ENCODE peak calls at places on chromosomes 3 and 15, in six cellular contexts. X is psoas muscle, E is suprapubic skin, J is heart left ventricle, Q is right lobe of liver, F is mesenchymal stem cell. B is an unnamed sample.

GRCh38 chr3:65401359-65401810 is 637.3 kb downstream of the MAGI1 start:
- DNase-seq in J (no peak), Q (no peak), E (no peak), X (no peak), F (no peak), B (peak; percentile 47)

GRCh38 chr3:14795996-14796395 is 22.8 kb upstream of the FGD5 start:
- DNase-seq in X (no peak), F (no peak), J (no peak), E (no peak), Q (no peak), B (peak; percentile 28)

GRCh38 chr3:57981483-57982087 is 26.6 kb upstream of the FLNB start:
- DNase-seq in E (no peak), X (no peak), Q (no peak), J (no peak), F (peak; percentile 48), B (no peak)

GRCh38 chr3:78507196-78507984 is 1260.4 kb downstream of the ROBO1 start:
- DNase-seq in X (no peak), Q (peak; percentile 20), J (no peak), E (no peak), F (peak; percentile 14), B (no peak)

GRCh38 chr3:72265250-72265649 is 480.3 kb upstream of the PROK2 start:
- DNase-seq in E (no peak), X (no peak), F (peak; percentile 35), J (no peak), Q (no peak), B (peak; percentile 58)

GRCh38 chr3:134567605-134568004 is 81.7 kb downstream of the CEP63 start:
- DNase-seq in J (no peak), X (no peak), Q (no peak), E (no peak), F (peak; percentile 35), B (no peak)

GRCh38 chr3:156135921-156136655 is 15.7 kb downstream of the KCNAB1 start:
- DNase-seq in F (no peak), J (no peak), X (no peak), E (no peak), Q (no peak), B (no peak)

GRCh38 chr15:26771917-26772587 is 814 bp downstream of the GABRB3 start:
- DNase-seq in J (no peak), Q (no peak), E (no peak), X (no peak), F (no peak), B (peak; percentile 64)

GRCh38 chr3:117681619-117682018 is 972.0 kb downstream of the TUSC7 start:
- DNase-seq in F (no peak), X (no peak), E (no peak), J (no peak), Q (no peak), B (no peak)

GRCh38 chr3:23779841-23780240 is 25.9 kb upstream of the UBE2E1 start:
- DNase-seq in X (no peak), E (no peak), J (no peak), F (no peak), Q (no peak), B (no peak)

GRCh38 chr3:12954891-12955650 is 113.7 kb upstream of the RPL32 start:
- DNase-seq in X (peak; percentile 82), J (peak; percentile 82), Q (peak; percentile 79), E (peak; percentile 87), F (peak; percentile 16), B (peak; percentile 68)

GRCh38 chr15:92305342-92305741 is 88.3 kb upstream of the ST8SIA2 start:
- DNase-seq in X (no peak), Q (no peak), J (no peak), E (no peak), F (no peak), B (no peak)

DNA sequence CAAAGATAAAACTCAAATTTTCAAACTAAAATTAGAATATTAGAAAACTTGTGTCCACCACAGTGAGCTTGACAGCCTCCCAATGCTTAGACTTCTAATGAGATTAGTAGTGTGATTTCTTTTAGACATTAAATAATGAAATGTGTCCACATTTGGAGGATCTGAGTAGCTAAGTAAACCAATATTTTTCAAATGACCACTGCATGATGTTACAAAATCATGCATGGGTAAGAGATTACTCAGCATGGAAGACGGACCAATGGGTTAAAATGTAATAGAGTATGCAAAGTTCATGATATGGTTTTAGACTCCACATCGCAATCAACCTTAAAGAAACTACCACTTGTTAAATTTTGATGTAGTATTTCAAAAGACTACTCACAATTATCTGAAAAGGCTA is 130.6 kb downstream of the IMPG2 start:
- DNase-seq in Q (no peak), J (no peak), F (no peak), X (no peak), E (no peak), B (no peak)
- H3K27me3 ChIP-seq in Q (no peaks in the 10 kb centered on the region), J (no peaks in the 10 kb centered on the region), F (no peaks in the 10 kb centered on the region), X (no peaks in the 10 kb centered on the region), E (no peaks in the 10 kb centered on the region), B (no peaks in the 10 kb centered on the region)

DNA sequence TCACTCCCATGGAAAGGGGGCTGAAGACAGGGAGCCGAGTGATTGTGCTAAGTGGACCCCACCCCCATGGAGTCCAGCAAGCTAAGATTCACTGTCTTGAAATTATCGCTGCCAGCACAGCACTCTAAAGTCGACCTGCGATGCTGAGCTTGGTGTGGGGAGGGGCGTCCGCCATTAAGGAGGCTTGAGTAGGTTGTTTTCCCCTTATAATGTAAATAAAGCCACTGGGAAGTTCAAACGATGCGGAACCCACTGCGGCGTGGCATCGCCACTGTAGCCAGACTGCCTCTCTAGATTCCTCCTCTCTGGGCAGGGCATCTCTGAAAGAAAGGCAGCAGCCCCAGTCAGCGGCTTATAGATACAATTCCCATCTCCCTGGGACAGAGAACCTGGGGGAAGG is 10.9 kb upstream of the SRGAP3 start:
- DNase-seq in X (no peak), E (no peak), J (no peak), Q (no peak), F (no peak), B (no peak)
- H3K4me3 ChIP-seq in X (no peak overlapping the region), E (no peak overlapping the region), J (no peak overlapping the region), Q (no peak overlapping the region), F (no peak overlapping the region), B (no peak overlapping the region)

GRCh38 chr15:57245714-57246113 is 130.6 kb upstream of the CGNL1 start:
- DNase-seq in J (no peak), E (no peak), Q (no peak), X (no peak), F (no peak), B (no peak)
- H3K36me3 ChIP-seq in J (peaks cover 49% of the 10 kb centered on the region), E (peaks cover 52% of the 10 kb centered on the region), Q (no peaks in the 10 kb centered on the region), X (no peaks in the 10 kb centered on the region), F (peaks cover 10% of the 10 kb centered on the region), B (no peaks in the 10 kb centered on the region)

DNA sequence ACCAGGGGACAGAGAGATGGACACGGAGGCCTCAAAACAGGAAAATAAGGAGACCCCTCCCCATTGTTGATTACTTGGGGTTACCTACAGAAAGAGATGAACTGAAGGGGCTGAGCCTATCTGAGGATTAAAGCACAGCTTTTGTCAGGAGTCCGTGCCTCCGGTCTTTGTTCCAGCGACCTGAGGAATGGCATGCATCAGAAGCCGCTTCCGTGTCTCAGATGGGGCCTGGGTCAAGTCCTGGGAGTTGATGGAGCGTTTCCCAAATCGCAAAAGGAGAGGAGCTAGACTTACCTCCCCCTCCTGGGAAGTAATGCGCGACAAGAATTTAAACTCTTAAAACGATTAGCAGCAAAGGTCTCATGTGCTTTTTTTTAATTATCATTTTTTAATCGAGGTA is 1.0 kb upstream of the ALDH1A3 start:
- DNase-seq in E (no peak), X (no peak), Q (no peak), F (no peak), J (no peak), B (peak; percentile 79)
- H3K27me3 ChIP-seq in E (peaks cover 31% of the 10 kb centered on the region), X (peaks cover 2% of the 10 kb centered on the region), Q (peaks cover 25% of the 10 kb centered on the region), F (no peaks in the 10 kb centered on the region), J (peaks cover 56% of the 10 kb centered on the region), B (peaks cover 38% of the 10 kb centered on the region)

GRCh38 chr15:98582900-98583554 is 65.3 kb upstream of the IGF1R start:
- DNase-seq in Q (no peak), F (no peak), X (no peak), J (no peak), E (no peak), B (no peak)

GRCh38 chr15:98581715-98582114 is 66.6 kb upstream of the IGF1R start:
- DNase-seq in X (no peak), E (no peak), J (no peak), Q (no peak), F (no peak), B (peak; percentile 57)

GRCh38 chr15:98583758-98584157 is 64.6 kb upstream of the IGF1R start:
- DNase-seq in Q (no peak), E (no peak), J (no peak), X (no peak), F (no peak), B (no peak)

GRCh38 chr15:98586066-98586465 is 62.3 kb upstream of the IGF1R start:
- DNase-seq in J (no peak), E (no peak), F (no peak), X (no peak), Q (no peak), B (no peak)

DNA sequence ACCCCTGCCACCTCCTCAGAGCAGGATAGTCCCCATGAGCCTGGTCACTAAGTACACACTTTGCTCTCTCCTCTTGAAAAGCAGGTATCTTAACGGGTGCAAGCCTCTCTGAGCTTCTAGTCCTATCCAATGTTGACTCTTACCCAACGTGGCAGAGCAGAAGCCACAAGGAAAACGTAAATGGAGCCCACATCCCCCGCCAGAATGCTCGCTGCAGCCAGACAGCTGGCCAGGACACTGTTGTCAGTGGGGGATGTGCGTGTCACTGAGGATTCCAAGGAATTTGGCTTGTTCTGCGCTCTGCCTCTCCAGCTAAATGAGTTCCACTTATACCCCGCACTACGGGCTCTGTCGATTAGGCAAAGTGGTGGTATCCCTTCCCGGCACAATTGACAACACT is 67.8 kb upstream of the IGF1R start:
- DNase-seq in X (no peak), F (peak; percentile 12), E (no peak), Q (no peak), J (no peak), B (peak; percentile 32)
- H3K4me3 ChIP-seq in X (no peak overlapping the region), F (peak overlapping the region; percentile 16), E (no peak overlapping the region), Q (no peak overlapping the region), J (no peak overlapping the region), B (no peak overlapping the region)

DNA sequence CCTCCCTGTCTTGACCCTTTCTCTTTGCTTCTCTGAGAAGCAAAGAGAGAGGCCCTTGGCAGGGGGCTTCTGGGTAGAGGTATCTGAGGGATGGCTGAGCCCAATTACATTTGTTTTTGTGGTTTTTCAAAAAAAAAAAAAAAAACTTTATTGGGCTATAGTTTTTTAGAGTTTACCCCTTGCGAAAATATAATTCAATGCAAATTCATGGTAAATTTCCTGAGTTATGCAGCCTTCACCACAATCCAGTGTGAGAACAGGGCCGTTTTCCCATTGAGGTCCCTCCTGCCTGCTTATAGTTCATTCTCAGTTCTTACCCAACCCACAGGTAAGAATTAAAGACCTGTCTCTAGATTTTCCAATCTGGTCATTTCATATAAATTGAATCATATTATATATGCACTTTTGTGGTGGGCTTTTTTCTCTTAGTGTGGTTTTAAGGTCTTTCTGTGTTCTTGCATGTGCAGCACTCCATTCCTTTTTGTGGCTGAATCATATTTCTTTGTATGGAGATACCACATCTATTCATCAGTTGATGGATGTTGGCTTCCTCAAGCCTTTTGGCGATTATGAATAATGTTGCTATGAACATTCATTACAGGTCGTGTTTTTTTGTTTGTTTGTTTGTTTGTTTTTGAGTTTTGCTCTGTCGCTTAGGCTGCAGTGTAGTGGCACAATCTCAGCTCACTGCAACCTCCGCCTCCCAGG is 2.7 kb downstream of the MCM2 start:
- DNase-seq in X (no peak), F (no peak), Q (no peak), E (no peak), J (no peak), B (no peak)
- H3K36me3 ChIP-seq in X (no peaks in the 10 kb centered on the region), F (peaks cover 14% of the 10 kb centered on the region), Q (no peaks in the 10 kb centered on the region), E (peaks cover 15% of the 10 kb centered on the region), J (peaks cover 11% of the 10 kb centered on the region), B (peaks cover 29% of the 10 kb centered on the region)

B was measured in H7.